ENCODE peak calls at places on chromosomes 5 and 9, in ten cellular contexts. P, D, W, Y, J, R, F, G, V and A are unnamed samples.

GRCh38 chr9:118961857-118962256 is 407.4 kb downstream of the BRINP1 start:
- DNase-seq in P (peak), D (peak), W (no peak), Y (peak), J (no peak), R (peak), F (no peak), G (peak), V (peak), A (peak)

GRCh38 chr9:136244116-136244775 is 1.4 kb downstream of the QSOX2 start:
- DNase-seq in P (no peak), D (no peak), W (peak), Y (no peak), J (no peak), R (no peak), F (no peak), G (no peak), V (no peak), A (no peak)

GRCh38 chr5:83306572-83307241 is 164.8 kb upstream of the VCAN start:
- DNase-seq in P (peak), D (peak), W (no peak), Y (peak), J (peak), R (peak), F (peak), G (no peak), V (peak), A (no peak)

GRCh38 chr9:12775963-12776774 is 1.3 kb downstream of the LURAP1L start:
- DNase-seq in P (peak), D (peak), W (no peak), Y (peak), J (no peak), R (peak), F (peak), G (peak), V (peak), A (no peak)

GRCh38 chr9:14189146-14189545 is 124.8 kb downstream of the NFIB start:
- DNase-seq in P (no peak), D (no peak), W (no peak), Y (no peak), J (no peak), R (no peak), F (no peak), G (no peak), V (no peak), A (no peak)

GRCh38 chr9:134365791-134366222 is 39.6 kb downstream of the RXRA start:
- DNase-seq in P (peak), D (no peak), W (no peak), Y (peak), J (no peak), R (peak), F (no peak), G (no peak), V (no peak), A (no peak)

GRCh38 chr9:93525476-93525875 is 50.9 kb upstream of the PHF2 start:
- DNase-seq in P (no peak), D (peak), W (no peak), Y (no peak), J (no peak), R (no peak), F (no peak), G (no peak), V (no peak), A (no peak)

GRCh38 chr9:38620483-38621433 is at the start of gene ANKRD18A:
- DNase-seq in P (peak), D (peak), W (peak), Y (peak), J (no peak), R (no peak), F (peak), G (peak), V (peak), A (peak)

GRCh38 chr5:33736510-33736909 is 155.3 kb downstream of the ADAMTS12 start:
- DNase-seq in P (no peak), D (peak), W (no peak), Y (peak), J (no peak), R (no peak), F (no peak), G (peak), V (peak), A (no peak)

GRCh38 chr5:64838803-64839202 is 70.1 kb downstream of the CWC27 start:
- DNase-seq in P (no peak), D (no peak), W (no peak), Y (no peak), J (no peak), R (no peak), F (no peak), G (no peak), V (no peak), A (no peak)

GRCh38 chr5:376951-377325 is 55.4 kb downstream of the AHRR start:
- DNase-seq in P (no peak), D (no peak), W (no peak), Y (no peak), J (no peak), R (no peak), F (no peak), G (no peak), V (no peak), A (no peak)

GRCh38 chr9:1173211-1173610 is 123.1 kb downstream of the DMRT2 start:
- DNase-seq in P (no peak), D (no peak), W (no peak), Y (no peak), J (no peak), R (peak), F (no peak), G (no peak), V (peak), A (no peak)